ENCODE peak calls at places on chromosomes 12 and 14, in four cellular contexts. A, W, J and Z are unnamed samples.

GRCh38 chr12:101204598-101205304 is 5.3 kb downstream of the SLC5A8 start:
- DNase-seq in A (no peak), J (no peak), W (no peak), Z (no peak)

GRCh38 chr14:36515105-36515593 is 4.9 kb downstream of the NKX2-1 start:
- DNase-seq in A (no peak), W (no peak), J (no peak), Z (peak; percentile 16)

GRCh38 chr14:53613404-53614253 is 343.0 kb downstream of the BMP4 start:
- DNase-seq in J (no peak), A (peak; percentile 100), W (peak; percentile 98), Z (no peak)

GRCh38 chr12:101298426-101298825 is 18.5 kb downstream of the UTP20 start:
- DNase-seq in A (no peak), J (no peak), W (no peak), Z (no peak)

GRCh38 chr12:122471324-122472226 is 29.2 kb downstream of the ZCCHC8 start:
- DNase-seq in J (peak; percentile 51), A (peak; percentile 77), W (no peak), Z (no peak)

GRCh38 chr12:79512068-79512467 is 178.7 kb downstream of the PAWR start:
- DNase-seq in W (no peak), A (no peak), J (no peak), Z (peak; percentile 72)

GRCh38 chr12:69101505-69101904 is 137.9 kb upstream of the CPSF6 start:
- DNase-seq in J (no peak), A (peak; percentile 49), W (no peak), Z (no peak)

GRCh38 chr12:6827982-6828670 is at the start of gene P3H3:
- DNase-seq in W (no peak), A (peak; percentile 23), J (peak; percentile 50), Z (peak; percentile 53)

GRCh38 chr14:63573579-63573978 is 30.4 kb upstream of the PPP2R5E start:
- DNase-seq in W (no peak), A (no peak), J (no peak), Z (no peak)

GRCh38 chr14:72775923-72776554 is 117.9 kb downstream of the DPF3 start:
- DNase-seq in A (no peak), J (no peak), W (no peak), Z (no peak)

GRCh38 chr12:2360630-2361170 is 307.9 kb downstream of the CACNA1C start:
- DNase-seq in A (peak; percentile 6), W (no peak), J (peak; percentile 18), Z (no peak)

GRCh38 chr14:95319312-95320075 is at the start of gene CLMN:
- DNase-seq in W (no peak), A (no peak), J (peak; percentile 85), Z (peak; percentile 59)

GRCh38 chr12:88624911-88625310 is 44.6 kb upstream of the KITLG start:
- DNase-seq in W (no peak), A (no peak), J (no peak), Z (no peak)

GRCh38 chr12:52874573-52875435 is 26.0 kb upstream of the KRT78 start:
- DNase-seq in J (no peak), A (no peak), W (no peak), Z (no peak)

GRCh38 chr14:64801800-64802199 is 77.9 kb downstream of the SPTB start:
- DNase-seq in A (peak; percentile 18), W (no peak), J (peak; percentile 25), Z (peak; percentile 72)

GRCh38 chr14:99407416-99407815 is 73.2 kb downstream of the SETD3 start:
- DNase-seq in A (no peak), W (no peak), J (no peak), Z (no peak)

GRCh38 chr12:54306925-54307731 is 6.3 kb upstream of the NFE2 start:
- DNase-seq in W (no peak), A (peak; percentile 58), J (peak; percentile 91), Z (peak; percentile 45)

GRCh38 chr14:75307700-75308379 is 29.2 kb downstream of the FOS start:
- DNase-seq in J (peak; percentile 54), W (no peak), A (peak; percentile 63), Z (peak; percentile 94)

GRCh38 chr12:125773033-125773432 is 707.8 kb downstream of the AACS start:
- DNase-seq in J (peak; percentile 57), A (peak; percentile 27), W (no peak), Z (peak; percentile 32)

GRCh38 chr14:105945891-105946290 is 419.5 kb downstream of the TMEM121 start:
- DNase-seq in A (no peak), W (no peak), J (no peak), Z (no peak)

GRCh38 chr12:122096591-122097149 is 18.1 kb downstream of the MLXIP start:
- DNase-seq in W (no peak), J (no peak), A (no peak), Z (no peak)

GRCh38 chr12:2739832-2740641 is 54.7 kb upstream of the FKBP4 start:
- DNase-seq in J (no peak), A (peak; percentile 32), W (no peak), Z (no peak)

GRCh38 chr14:89721991-89722390 is 232.5 kb downstream of the EFCAB11 start:
- DNase-seq in J (no peak), W (no peak), A (no peak), Z (no peak)

GRCh38 chr14:89721330-89721729 is 233.2 kb downstream of the EFCAB11 start:
- DNase-seq in W (no peak), A (no peak), J (no peak), Z (no peak)

GRCh38 chr14:89719371-89720075 is 235.0 kb downstream of the EFCAB11 start:
- DNase-seq in J (no peak), W (no peak), A (no peak), Z (no peak)

GRCh38 chr14:89720741-89721315 is 233.7 kb downstream of the EFCAB11 start:
- DNase-seq in W (peak; percentile 50), A (no peak), J (no peak), Z (no peak)

DNA sequence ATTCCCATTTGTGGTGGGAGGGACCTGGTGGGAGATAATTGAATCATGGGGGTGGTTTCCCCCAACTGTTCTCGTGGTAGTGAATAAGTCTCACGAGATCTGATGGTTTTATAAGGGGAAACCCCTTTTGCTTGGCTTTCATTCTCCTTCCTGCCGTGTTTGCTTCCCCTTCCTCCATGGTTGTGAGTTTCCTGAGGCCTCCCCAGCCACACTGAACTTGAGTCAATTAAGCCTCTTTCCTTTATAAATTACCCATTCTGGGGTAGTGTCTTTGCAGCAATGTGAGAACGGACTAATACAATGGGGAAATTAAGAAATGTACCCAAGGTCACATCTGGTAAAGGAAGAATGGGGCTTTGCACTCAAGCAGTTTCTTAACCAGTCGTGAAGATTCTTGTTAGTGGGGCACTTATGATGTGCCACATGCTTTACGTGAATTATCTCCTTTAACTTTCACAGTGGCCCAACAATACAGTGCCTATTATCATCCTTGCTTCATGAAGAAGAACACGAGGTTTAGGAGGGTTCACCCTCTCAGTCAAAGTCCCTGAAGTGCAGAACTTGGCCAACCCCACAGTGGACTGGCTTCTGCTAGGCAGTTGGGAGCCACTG is 234.3 kb downstream of the EFCAB11 start:
- DNase-seq in W (no peak), J (no peak), A (no peak), Z (no peak)
- TF ChIP-seq CBFB in W (no peak), J (no peak), A (no peak), Z (no peak)

GRCh38 chr12:57241556-57242310 is 9.3 kb downstream of the STAC3 start:
- DNase-seq in A (no peak), W (no peak), J (no peak), Z (peak; percentile 21)
- TF ChIP-seq MAX in A (no peak), W (no peak), J (no peak), Z (no peak)

DNA sequence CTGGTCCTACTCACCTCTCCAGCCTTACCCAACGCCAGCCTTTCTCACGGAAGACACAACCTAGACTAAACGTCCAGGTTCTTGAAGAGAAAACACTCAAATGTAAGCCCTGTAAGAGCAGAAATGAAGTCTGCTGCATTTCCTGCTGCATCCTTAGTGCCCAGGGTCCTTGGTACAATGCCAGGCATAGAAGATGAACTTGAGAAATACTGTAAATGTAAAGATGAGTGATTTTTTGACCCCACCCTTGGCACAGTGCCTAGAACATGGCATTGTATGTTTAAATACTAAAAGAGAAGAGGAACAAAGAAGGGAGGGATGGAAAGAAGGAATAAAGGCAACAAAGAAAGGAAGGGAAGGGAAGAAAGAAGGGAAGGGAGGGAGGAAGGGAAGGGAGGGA is 514.6 kb downstream of the MED13L start:
- DNase-seq in W (no peak), A (no peak), J (no peak), Z (no peak)
- TF ChIP-seq CBFB in W (no peak), A (no peak), J (no peak), Z (no peak)

DNA sequence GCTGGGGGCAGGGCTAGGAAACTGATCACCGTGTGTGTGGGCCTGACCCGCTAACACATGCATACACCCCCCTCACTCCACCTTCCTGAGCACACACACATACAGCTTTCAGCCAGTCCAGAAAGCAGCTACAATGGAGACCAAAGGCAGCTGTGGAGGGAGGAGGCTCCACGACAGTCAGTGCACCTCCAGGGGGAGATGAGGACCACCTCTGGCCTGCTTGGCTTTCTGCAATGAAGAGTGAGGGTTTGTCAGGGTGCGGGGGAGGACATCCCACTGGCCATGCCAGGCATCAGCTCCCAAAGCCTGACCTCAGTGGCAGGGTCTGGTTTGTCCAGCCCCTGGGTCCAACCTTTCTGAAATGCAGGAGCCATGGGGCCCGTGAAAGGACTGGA is 35.2 kb downstream of the SLC6A12 start:
- DNase-seq in J (no peak), A (no peak), W (no peak), Z (no peak)
- TF ChIP-seq MAX in J (no peak), A (no peak), W (no peak), Z (no peak)

GRCh38 chr14:92916201-92916600 is 6.7 kb upstream of the CHGA start:
- DNase-seq in J (no peak), A (no peak), W (no peak), Z (no peak)

GRCh38 chr14:92917041-92917940 is 5.7 kb upstream of the CHGA start:
- DNase-seq in W (no peak), J (no peak), A (no peak), Z (no peak)

GRCh38 chr14:92920001-92920400 is 2.9 kb upstream of the CHGA start:
- DNase-seq in W (no peak), A (no peak), J (no peak), Z (no peak)

GRCh38 chr14:92914087-92914656 is 8.8 kb upstream of the CHGA start:
- DNase-seq in A (peak; percentile 40), W (no peak), J (peak; percentile 65), Z (peak; percentile 77)

GRCh38 chr14:92917956-92918355 is 5.0 kb upstream of the CHGA start:
- DNase-seq in J (no peak), W (no peak), A (no peak), Z (no peak)
- TF ChIP-seq CBFB in J (no peak), W (no peak), A (no peak), Z (no peak)